ENCODE peak calls at places on chromosomes 6 and 20, in ten cellular contexts. R is activated T-helper 2 cell treated with anti-CD3 and anti-CD28 coated beads, Interferon-gamma antibody, Interleukin-2, Interleukin-4, amounts not matched to agents 10 μg/mL and 5 μg/mL and 100 μg/mL, durations not matched to agents 14 hours and 24 hours and 36 hours; V is GM23338; D is breast epithelium; J is NCI-H2081; M is GDM1; A is RWPE1; C is head of caudate nucleus; T is CD8-positive, alpha-beta T cell; H is EH. E is an unnamed sample.
A peak's percentile ranks its signal among the peaks of the same experiment; 100 is the strongest.

GRCh38 chr6:144659202-144659731 is 374.1 kb downstream of the UTRN start:
- DNase-seq in M (no peak), V (peak; percentile 83), D (peak; percentile 21), A (no peak), J (peak; percentile 50), R (no peak), H (peak; percentile 60), T (no peak), C (peak; percentile 14), E (no peak)

GRCh38 chr20:47741669-47742345 is 43.5 kb downstream of the SULF2 start:
- DNase-seq in J (no peak), H (no peak), A (no peak), R (no peak), C (no peak), V (no peak), M (no peak), D (peak; percentile 35), T (no peak), E (no peak)

GRCh38 chr6:69719602-69720193 is 77.1 kb downstream of the LMBRD1 start:
- DNase-seq in V (peak; percentile 35), H (peak; percentile 44), A (peak; percentile 9), J (no peak), C (no peak), D (no peak), R (no peak), T (no peak), M (no peak), E (no peak)

GRCh38 chr6:35359744-35360348 is 17.5 kb downstream of the PPARD start:
- DNase-seq in H (peak; percentile 95), T (no peak), A (no peak), R (no peak), C (peak; percentile 53), V (no peak), M (no peak), D (no peak), J (no peak), E (no peak)

GRCh38 chr6:25327372-25327771 is 48.2 kb downstream of the CARMIL1 start:
- DNase-seq in V (no peak), A (no peak), D (no peak), T (no peak), M (no peak), C (no peak), H (no peak), J (peak; percentile 12), R (no peak), E (no peak)

GRCh38 chr6:45678063-45678620 is 300.4 kb upstream of the SUPT3H start:
- DNase-seq in M (no peak), J (no peak), V (no peak), D (no peak), H (no peak), C (no peak), T (no peak), A (no peak), R (no peak), E (no peak)

GRCh38 chr20:9457055-9457454 is 57.3 kb upstream of the LAMP5 start:
- DNase-seq in J (no peak), A (no peak), R (no peak), M (no peak), H (no peak), D (no peak), T (no peak), V (no peak), C (no peak), E (no peak)

GRCh38 chr6:85015396-85015990 is 251.1 kb upstream of the TBX18 start:
- DNase-seq in A (peak; percentile 67), V (peak; percentile 93), R (no peak), D (no peak), C (no peak), J (peak; percentile 26), M (no peak), H (peak; percentile 39), T (no peak), E (no peak)

GRCh38 chr6:145339089-145339488 is 396.2 kb downstream of the EPM2A start:
- DNase-seq in D (no peak), H (no peak), A (no peak), V (no peak), C (no peak), M (no peak), R (no peak), T (no peak), J (no peak), E (no peak)

GRCh38 chr20:775679-776135 is 7.4 kb upstream of the SLC52A3 start:
- DNase-seq in H (no peak), V (peak; percentile 83), T (no peak), D (no peak), M (no peak), R (no peak), C (no peak), A (no peak), J (no peak), E (no peak)

GRCh38 chr6:161608771-161609170 is 334.9 kb upstream of the AGPAT4 start:
- DNase-seq in H (no peak), V (no peak), C (no peak), A (no peak), M (no peak), R (no peak), T (no peak), J (no peak), D (no peak), E (no peak)

E was measured in KG1.